ENCODE peak calls at places on chromosomes 2 and 18, in ten cellular contexts. Z, A, I, N, G, H, Y, X, F and V are unnamed samples.

GRCh38 chr2:8445580-8445979 is 236.3 kb upstream of the ID2 start:
- DNase-seq in Z (no peak), A (no peak), I (no peak), N (no peak), G (no peak), H (no peak), Y (no peak), X (no peak), F (no peak), V (peak)

GRCh38 chr2:105329561-105330495 is at the start of gene TGFBRAP1:
- DNase-seq in Z (peak), A (peak), I (no peak), N (no peak), G (no peak), H (peak), Y (peak), X (peak), F (no peak), V (peak)

GRCh38 chr2:196587061-196587460 is 52.5 kb upstream of the CCDC150 start:
- DNase-seq in Z (no peak), A (no peak), I (no peak), N (no peak), G (no peak), H (no peak), Y (no peak), X (no peak), F (no peak), V (no peak)

GRCh38 chr18:21820035-21820810 is 79.6 kb downstream of the MIB1 start:
- DNase-seq in Z (no peak), A (no peak), I (no peak), N (no peak), G (peak), H (peak), Y (no peak), X (peak), F (no peak), V (peak)

GRCh38 chr2:20304411-20304810 is 46.2 kb downstream of the PUM2 start:
- DNase-seq in Z (no peak), A (no peak), I (no peak), N (no peak), G (peak), H (no peak), Y (no peak), X (no peak), F (no peak), V (no peak)

GRCh38 chr2:134181219-134181618 is 72.7 kb upstream of the MGAT5 start:
- DNase-seq in Z (no peak), A (no peak), I (peak), N (no peak), G (no peak), H (no peak), Y (no peak), X (no peak), F (no peak), V (no peak)

GRCh38 chr18:11391636-11392035 is 217.8 kb upstream of the SLC35G4 start:
- DNase-seq in Z (no peak), A (no peak), I (no peak), N (no peak), G (peak), H (no peak), Y (no peak), X (no peak), F (no peak), V (no peak)

GRCh38 chr2:217934321-217935131 is 68.3 kb downstream of the TNS1 start:
- DNase-seq in Z (peak), A (peak), I (no peak), N (peak), G (peak), H (no peak), Y (peak), X (peak), F (no peak), V (no peak)

GRCh38 chr2:122634261-122634660 is 878.8 kb downstream of the TSN start:
- DNase-seq in Z (no peak), A (no peak), I (no peak), N (no peak), G (peak), H (peak), Y (no peak), X (no peak), F (peak), V (no peak)

GRCh38 chr2:146850746-146851145 is 994.1 kb upstream of the ACVR2A start:
- DNase-seq in Z (no peak), A (no peak), I (no peak), N (peak), G (peak), H (no peak), Y (no peak), X (no peak), F (no peak), V (no peak)

GRCh38 chr18:6719098-6719913 is 10.2 kb upstream of the ARHGAP28 start:
- DNase-seq in Z (no peak), A (no peak), I (no peak), N (no peak), G (no peak), H (no peak), Y (no peak), X (no peak), F (no peak), V (no peak)

GRCh38 chr2:187129866-187130265 is 280.9 kb upstream of the ZSWIM2 start:
- DNase-seq in Z (no peak), A (no peak), I (no peak), N (no peak), G (no peak), H (no peak), Y (no peak), X (no peak), F (no peak), V (no peak)

GRCh38 chr2:28370355-28370754 is 22.3 kb upstream of the FOSL2 start:
- DNase-seq in Z (no peak), A (no peak), I (no peak), N (no peak), G (no peak), H (no peak), Y (no peak), X (peak), F (no peak), V (no peak)

GRCh38 chr2:70655786-70656185 is 102.2 kb upstream of the TGFA start:
- DNase-seq in Z (no peak), A (no peak), I (no peak), N (no peak), G (no peak), H (no peak), Y (no peak), X (no peak), F (no peak), V (no peak)

GRCh38 chr2:94880507-94880906 is 9.3 kb downstream of the TEKT4 start:
- DNase-seq in Z (peak), A (no peak), I (no peak), N (no peak), G (no peak), H (no peak), Y (no peak), X (no peak), F (no peak), V (no peak)

GRCh38 chr2:196274387-196274809 is 103.0 kb upstream of the STK17B start:
- DNase-seq in Z (no peak), A (no peak), I (no peak), N (no peak), G (peak), H (peak), Y (no peak), X (peak), F (no peak), V (no peak)

GRCh38 chr2:67394734-67395133 is 2.4 kb upstream of the ETAA1 start:
- DNase-seq in Z (no peak), A (no peak), I (no peak), N (no peak), G (peak), H (no peak), Y (no peak), X (no peak), F (no peak), V (no peak)

GRCh38 chr2:18349421-18349820 is 211.0 kb downstream of the RDH14 start:
- DNase-seq in Z (no peak), A (no peak), I (no peak), N (no peak), G (no peak), H (no peak), Y (no peak), X (no peak), F (no peak), V (no peak)

GRCh38 chr2:2720351-2720750 is 389.3 kb upstream of the MYT1L start:
- DNase-seq in Z (no peak), A (no peak), I (no peak), N (no peak), G (no peak), H (no peak), Y (peak), X (no peak), F (no peak), V (no peak)

GRCh38 chr2:217839750-217840107 is 163.1 kb downstream of the TNS1 start:
- DNase-seq in Z (peak), A (no peak), I (no peak), N (no peak), G (no peak), H (no peak), Y (no peak), X (no peak), F (no peak), V (no peak)

GRCh38 chr2:69975853-69976462 is 14.5 kb upstream of the ASPRV1 start:
- DNase-seq in Z (peak), A (no peak), I (no peak), N (peak), G (no peak), H (no peak), Y (peak), X (peak), F (no peak), V (no peak)

GRCh38 chr2:227365833-227366232 is 13.3 kb downstream of the TM4SF20 start:
- DNase-seq in Z (no peak), A (no peak), I (no peak), N (no peak), G (no peak), H (no peak), Y (no peak), X (no peak), F (no peak), V (no peak)

GRCh38 chr2:218035463-218036100 is 32.8 kb upstream of the TNS1 start:
- DNase-seq in Z (peak), A (no peak), I (no peak), N (no peak), G (no peak), H (no peak), Y (no peak), X (no peak), F (no peak), V (no peak)

GRCh38 chr2:72012886-72013574 is 134.6 kb downstream of the CYP26B1 start:
- DNase-seq in Z (no peak), A (no peak), I (no peak), N (no peak), G (no peak), H (peak), Y (no peak), X (peak), F (no peak), V (peak)

GRCh38 chr2:18425186-18425585 is 135.3 kb downstream of the RDH14 start:
- DNase-seq in Z (no peak), A (no peak), I (no peak), N (no peak), G (no peak), H (no peak), Y (no peak), X (no peak), F (no peak), V (no peak)

GRCh38 chr2:206955253-206955652 is 15.9 kb downstream of the CPO start:
- DNase-seq in Z (no peak), A (no peak), I (no peak), N (no peak), G (no peak), H (peak), Y (no peak), X (no peak), F (no peak), V (no peak)

DNA sequence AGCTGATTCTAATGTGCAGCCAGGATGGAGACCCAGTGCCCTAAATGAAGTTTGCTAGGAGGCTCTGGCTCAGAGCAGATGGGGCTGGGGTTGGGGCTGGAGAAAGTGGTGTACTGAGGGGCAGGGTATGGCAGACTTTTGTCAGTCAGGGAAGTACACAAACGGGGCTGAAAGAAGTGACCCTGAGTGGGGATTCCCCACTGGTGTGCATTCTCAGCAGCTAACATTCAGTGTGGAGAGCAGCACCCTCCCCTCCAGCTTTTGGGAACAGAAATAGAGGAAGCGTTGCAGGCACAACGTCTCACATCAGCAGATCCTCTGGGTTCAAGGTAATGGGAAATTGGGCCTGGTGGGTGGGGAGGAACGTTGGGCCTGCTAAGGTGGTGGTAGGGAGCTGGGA is 89.1 kb upstream of the GCFC2 start:
- DNase-seq in Z (no peak), A (no peak), I (no peak), N (no peak), G (no peak), H (no peak), Y (no peak), X (no peak), F (no peak), V (no peak)
- H3K4me3 ChIP-seq in Z (no peak), A (no peak), I (no peak), N (no peak), G (no peak), H (no peak), Y (no peak), X (no peak), F (no peak), V (no peak)

DNA sequence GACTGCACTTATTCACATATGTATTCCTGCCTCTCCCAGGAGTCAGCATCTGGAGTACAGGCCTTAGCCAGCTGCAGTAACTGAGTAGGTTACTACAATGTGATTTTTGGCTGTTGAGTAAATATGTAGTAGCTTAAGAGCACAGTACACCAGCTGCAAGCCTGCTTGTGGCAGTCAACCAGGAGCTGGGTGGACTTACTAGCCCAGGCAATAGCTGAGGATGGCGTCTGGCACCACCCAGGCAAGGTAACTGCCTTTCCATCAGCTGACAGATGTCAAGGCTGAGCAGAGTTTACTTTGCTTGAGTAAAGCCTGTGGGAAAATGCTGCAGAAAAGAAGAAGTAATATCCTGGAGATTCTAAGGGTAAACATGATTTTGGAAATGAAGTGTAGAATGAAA is 13.9 kb upstream of the SCLY start:
- DNase-seq in Z (no peak), A (no peak), I (no peak), N (no peak), G (no peak), H (no peak), Y (no peak), X (no peak), F (no peak), V (no peak)
- H3K4me3 ChIP-seq in Z (no peak), A (no peak), I (no peak), N (no peak), G (no peak), H (no peak), Y (no peak), X (no peak), F (no peak), V (no peak)

DNA sequence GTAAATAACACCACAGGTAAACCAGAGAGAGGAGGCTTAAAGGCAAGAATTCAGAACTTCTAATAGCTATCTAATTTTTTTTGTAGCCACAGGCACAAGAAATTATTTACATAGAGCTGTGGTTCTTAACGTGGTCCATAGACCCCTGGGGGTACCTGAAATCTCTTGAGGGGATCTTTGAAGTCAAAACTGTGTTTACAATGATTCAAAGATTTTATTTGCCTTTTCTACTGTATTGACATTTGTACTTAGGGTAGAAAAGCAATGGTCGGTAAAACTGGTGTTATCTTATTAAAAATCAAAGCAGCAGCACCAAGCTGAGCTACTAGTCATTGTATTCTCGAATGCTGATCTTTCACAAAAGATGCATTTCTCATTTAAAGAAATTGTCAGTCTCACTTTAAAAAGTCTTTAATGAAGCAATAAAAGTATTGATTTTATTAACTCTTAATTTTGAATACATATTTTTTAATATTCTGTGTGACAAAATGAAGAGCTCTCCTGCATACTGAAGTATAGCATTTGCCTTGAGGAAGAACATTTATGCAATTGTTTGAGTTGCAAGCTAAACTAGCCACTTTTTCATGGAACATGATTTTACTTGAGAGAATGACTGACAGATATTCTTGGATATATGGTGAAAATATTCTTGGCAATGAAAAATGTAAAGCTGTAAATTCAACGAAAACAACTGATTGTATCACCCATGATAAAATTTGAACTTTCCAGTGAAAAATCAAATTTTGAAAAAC is 25.6 kb upstream of the KLHL14 start:
- DNase-seq in Z (no peak), A (no peak), I (no peak), N (no peak), G (no peak), H (no peak), Y (no peak), X (no peak), F (no peak), V (no peak)
- H3K4me3 ChIP-seq in Z (no peak), A (no peak), I (no peak), N (no peak), G (no peak), H (no peak), Y (no peak), X (no peak), F (no peak), V (no peak)

GRCh38 chr2:213166109-213166508 is 14.7 kb upstream of the IKZF2 start:
- DNase-seq in Z (no peak), A (no peak), I (no peak), N (no peak), G (no peak), H (no peak), Y (no peak), X (no peak), F (no peak), V (no peak)
- H3K4me3 ChIP-seq in Z (no peak), A (no peak), I (no peak), N (no peak), G (no peak), H (no peak), Y (no peak), X (no peak), F (no peak), V (no peak)

GRCh38 chr18:36531636-36532035 is 234.1 kb downstream of the FHOD3 start:
- DNase-seq in Z (no peak), A (no peak), I (no peak), N (no peak), G (no peak), H (no peak), Y (no peak), X (no peak), F (no peak), V (no peak)
- H3K4me3 ChIP-seq in Z (no peak), A (no peak), I (no peak), N (no peak), G (no peak), H (no peak), Y (no peak), X (no peak), F (no peak), V (no peak)

GRCh38 chr18:36728345-36728744 is 100.5 kb downstream of the TPGS2 start:
- DNase-seq in Z (no peak), A (no peak), I (no peak), N (no peak), G (no peak), H (no peak), Y (no peak), X (no peak), F (no peak), V (no peak)

GRCh38 chr18:36724169-36724568 is 104.6 kb downstream of the TPGS2 start:
- DNase-seq in Z (no peak), A (no peak), I (no peak), N (no peak), G (no peak), H (no peak), Y (no peak), X (no peak), F (no peak), V (no peak)

GRCh38 chr18:36719630-36720029 is 109.2 kb downstream of the TPGS2 start:
- DNase-seq in Z (no peak), A (no peak), I (no peak), N (no peak), G (no peak), H (no peak), Y (no peak), X (no peak), F (no peak), V (no peak)

GRCh38 chr18:36729197-36729596 is 99.6 kb downstream of the TPGS2 start:
- DNase-seq in Z (no peak), A (no peak), I (no peak), N (no peak), G (no peak), H (no peak), Y (no peak), X (no peak), F (no peak), V (no peak)

GRCh38 chr18:36724591-36725001 is 104.2 kb downstream of the TPGS2 start:
- DNase-seq in Z (no peak), A (peak), I (no peak), N (no peak), G (peak), H (no peak), Y (no peak), X (no peak), F (no peak), V (no peak)
- H3K4me3 ChIP-seq in Z (no peak), A (peak), I (no peak), N (no peak), G (no peak), H (no peak), Y (no peak), X (no peak), F (no peak), V (no peak)